ENCODE peak calls at places on chromosomes 1 and 21, in five cellular contexts. O is fibroblast of villous mesenchyme, F is pancreas, R is PC-9, N is GM23338. Z is an unnamed sample.

GRCh38 chr1:98677288-98677687 is 15.8 kb downstream of the SNX7 start:
- DNase-seq in F (no peak), R (no peak), O (peak), N (no peak), Z (peak)

GRCh38 chr21:17610862-17611261 is 1.8 kb downstream of the BTG3 start:
- DNase-seq in N (no peak), F (peak), R (no peak), O (peak), Z (peak)

GRCh38 chr1:36134805-36135339 is 9.8 kb upstream of the COL8A2 start:
- DNase-seq in F (no peak), O (peak), N (peak), R (peak), Z (peak)

GRCh38 chr1:13730751-13731482 is 30.9 kb downstream of the PRDM2 start:
- DNase-seq in O (no peak), R (no peak), N (no peak), F (no peak), Z (no peak)

GRCh38 chr1:77955709-77956108 is 23.2 kb downstream of the FUBP1 start:
- DNase-seq in N (no peak), R (no peak), O (no peak), F (no peak), Z (no peak)

GRCh38 chr1:93678491-93678890 is 3.1 kb downstream of the BCAR3 start:
- DNase-seq in N (no peak), F (no peak), O (peak), R (no peak), Z (no peak)

GRCh38 chr21:17612023-17612564 is 607 bp downstream of the BTG3 start:
- DNase-seq in R (no peak), F (peak), O (peak), N (peak), Z (peak)

GRCh38 chr1:162696286-162696862 is 64.1 kb downstream of the DDR2 start:
- DNase-seq in F (peak), N (peak), R (peak), O (peak), Z (peak)

GRCh38 chr1:227886503-227886961 is 61.2 kb downstream of the WNT9A start:
- DNase-seq in N (peak), F (no peak), O (no peak), R (no peak), Z (no peak)

GRCh38 chr1:24899581-24900485 is 30.2 kb downstream of the RUNX3 start:
- DNase-seq in O (no peak), R (no peak), N (no peak), F (no peak), Z (no peak)

GRCh38 chr1:50697440-50698421 is 262.3 kb downstream of the FAF1 start:
- DNase-seq in N (no peak), F (no peak), R (no peak), O (peak), Z (no peak)

GRCh38 chr1:204377800-204378608 is 18.3 kb upstream of the PLEKHA6 start:
- DNase-seq in F (peak), O (peak), R (peak), N (peak), Z (no peak)

GRCh38 chr1:57707631-57708030 is 283.8 kb upstream of the DAB1 start:
- DNase-seq in F (no peak), N (no peak), O (no peak), R (no peak), Z (no peak)

GRCh38 chr1:30748699-30749401 is 8.7 kb downstream of the LAPTM5 start:
- DNase-seq in N (no peak), F (no peak), R (no peak), O (no peak), Z (peak)

GRCh38 chr1:63721531-63722189 is 52.2 kb upstream of the ROR1 start:
- DNase-seq in O (peak), R (no peak), N (peak), F (no peak), Z (peak)

DNA sequence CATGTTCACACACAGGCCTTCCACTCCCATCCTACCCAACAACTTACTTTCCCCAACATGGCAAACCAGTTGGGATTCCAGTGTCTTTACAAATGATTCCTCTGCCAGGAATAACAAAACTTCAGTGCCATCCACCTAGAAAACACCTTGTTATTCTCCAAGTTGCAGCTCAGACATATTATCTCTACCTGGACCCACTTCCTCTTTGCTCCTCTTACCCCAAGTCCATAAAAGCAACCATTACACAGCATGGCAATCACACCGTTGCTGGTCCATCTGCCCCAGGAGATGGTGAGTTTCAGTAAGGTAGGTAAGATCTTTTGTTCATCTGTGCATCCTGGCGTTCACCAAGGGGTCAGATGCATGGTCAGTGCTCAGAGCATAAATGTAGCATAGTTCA is 66.0 kb upstream of the CSF1 start:
- DNase-seq in R (no peak), O (no peak), F (no peak), N (no peak), Z (no peak)
- H3K4me3 ChIP-seq in R (no peak), O (no peak), F (no peak), N (no peak), Z (no peak)

DNA sequence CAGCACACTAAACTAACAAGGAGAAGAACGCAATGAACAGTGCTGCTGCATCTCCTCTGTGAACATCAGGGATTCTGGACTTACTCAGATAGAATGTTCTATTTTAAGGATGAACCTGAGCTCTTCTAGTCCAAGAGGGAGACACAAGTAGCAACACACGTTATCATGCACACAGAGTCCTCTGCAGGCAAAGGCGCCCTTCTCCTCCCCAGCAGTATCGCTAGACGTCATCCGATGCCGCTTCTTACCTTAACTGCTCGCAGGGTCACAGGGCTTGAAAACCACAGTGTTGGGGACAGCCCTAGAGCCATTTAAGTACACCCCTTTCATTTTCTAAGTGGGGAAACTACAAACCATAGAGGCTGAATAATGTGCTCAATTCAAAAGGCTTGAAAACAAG is 74.5 kb downstream of the HIVEP3 start:
- DNase-seq in N (no peak), O (no peak), F (no peak), R (no peak), Z (no peak)
- TF ChIP-seq CTCF in N (no peak), O (no peak), F (no peak), R (no peak), Z (no peak)

GRCh38 chr21:33127154-33127893 is 57.4 kb downstream of the OLIG1 start:
- DNase-seq in N (peak), O (peak), R (peak), F (peak), Z (peak)
- H3K4me3 ChIP-seq in N (peak), O (peak), R (no peak), F (no peak), Z (peak)

DNA sequence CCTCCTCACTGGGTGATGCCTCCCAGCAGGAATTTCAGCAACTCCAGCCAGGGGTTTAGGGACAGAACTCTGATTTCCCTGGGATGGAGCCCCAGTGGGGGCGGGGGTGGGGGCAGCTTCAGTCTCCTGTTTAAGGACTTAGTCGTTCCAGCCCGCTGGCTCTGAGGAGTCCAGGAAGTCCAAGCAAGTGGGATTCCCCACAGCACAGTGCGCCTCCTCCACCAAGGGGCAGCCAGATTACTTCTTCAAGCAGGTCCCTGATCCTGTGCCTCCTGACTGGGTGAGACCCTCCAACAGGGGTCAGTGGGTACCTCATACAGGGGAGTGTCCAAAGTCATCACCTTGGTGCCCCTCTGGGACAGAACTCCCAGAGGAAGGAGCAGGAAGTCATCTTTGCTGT is 1438.4 kb upstream of the B3GALT2 start:
- DNase-seq in R (no peak), O (no peak), N (no peak), F (no peak), Z (no peak)
- TF ChIP-seq CTCF in R (no peak), O (no peak), N (no peak), F (no peak), Z (no peak)

GRCh38 chr21:15005391-15005790 is 59.4 kb downstream of the NRIP1 start:
- DNase-seq in F (no peak), R (no peak), O (no peak), N (peak), Z (no peak)
- H3K4me3 ChIP-seq in F (no peak), R (no peak), O (no peak), N (no peak), Z (peak)

GRCh38 chr1:45093334-45093733 is 81.3 kb downstream of the UROD start:
- DNase-seq in R (no peak), O (no peak), N (no peak), F (no peak), Z (no peak)
- TF ChIP-seq CTCF in R (no peak), O (no peak), N (no peak), F (no peak), Z (no peak)

GRCh38 chr1:27572019-27572678 is 31.8 kb downstream of the AHDC1 start:
- DNase-seq in R (no peak), N (peak), O (peak), F (no peak), Z (no peak)

GRCh38 chr1:27570823-27571222 is 33.1 kb downstream of the AHDC1 start:
- DNase-seq in N (peak), O (no peak), F (peak), R (peak), Z (no peak)

GRCh38 chr1:27574001-27574781 is 29.8 kb downstream of the AHDC1 start:
- DNase-seq in O (no peak), N (no peak), F (peak), R (no peak), Z (no peak)

GRCh38 chr1:27571439-27572018 is 32.4 kb downstream of the AHDC1 start:
- DNase-seq in N (peak), O (no peak), F (peak), R (no peak), Z (no peak)

DNA sequence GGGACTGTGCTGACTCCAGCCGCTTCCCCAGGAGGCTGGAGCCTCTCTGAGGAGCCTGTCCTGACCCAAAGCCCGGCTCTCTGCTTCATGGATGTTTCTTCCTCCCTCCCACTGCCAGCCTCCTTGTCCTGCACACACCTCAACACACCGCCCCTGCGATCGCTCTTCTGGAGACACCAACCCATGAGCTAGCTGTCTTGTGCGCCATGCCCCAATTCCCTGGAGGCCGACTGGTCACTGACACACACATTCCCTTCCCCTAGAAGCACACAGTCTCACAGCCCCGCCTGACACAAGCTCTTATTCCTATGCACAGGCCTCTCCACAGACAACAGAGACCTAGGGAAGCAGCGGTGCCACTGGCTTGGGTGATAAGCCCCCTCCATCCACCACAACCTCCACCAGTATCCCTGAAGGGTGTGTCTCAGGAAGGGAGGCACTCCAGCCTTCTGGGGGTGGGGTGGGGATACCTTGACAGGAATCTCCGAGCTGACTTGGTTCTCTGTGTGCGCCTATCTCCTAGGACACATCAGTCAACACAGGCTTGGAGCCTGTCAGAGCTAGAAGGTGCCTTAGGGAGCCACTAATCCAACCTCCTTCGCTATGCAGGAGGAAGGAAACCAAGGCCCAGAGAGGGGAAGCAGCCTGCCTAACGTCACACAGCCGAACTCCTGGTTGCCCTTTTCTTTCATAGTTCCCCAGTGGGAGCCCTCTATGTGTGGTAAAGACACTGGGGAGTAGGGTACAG is 31.1 kb downstream of the AHDC1 start:
- DNase-seq in N (no peak), R (no peak), O (peak), F (peak), Z (peak)
- H3K4me3 ChIP-seq in N (peak), R (no peak), O (no peak), F (no peak), Z (no peak)

GRCh38 chr1:41762251-41762650 is 156.5 kb downstream of the HIVEP3 start:
- DNase-seq in N (no peak), O (no peak), F (no peak), R (no peak), Z (no peak)
- TF ChIP-seq CTCF in N (no peak), O (no peak), F (no peak), R (no peak), Z (no peak)

DNA sequence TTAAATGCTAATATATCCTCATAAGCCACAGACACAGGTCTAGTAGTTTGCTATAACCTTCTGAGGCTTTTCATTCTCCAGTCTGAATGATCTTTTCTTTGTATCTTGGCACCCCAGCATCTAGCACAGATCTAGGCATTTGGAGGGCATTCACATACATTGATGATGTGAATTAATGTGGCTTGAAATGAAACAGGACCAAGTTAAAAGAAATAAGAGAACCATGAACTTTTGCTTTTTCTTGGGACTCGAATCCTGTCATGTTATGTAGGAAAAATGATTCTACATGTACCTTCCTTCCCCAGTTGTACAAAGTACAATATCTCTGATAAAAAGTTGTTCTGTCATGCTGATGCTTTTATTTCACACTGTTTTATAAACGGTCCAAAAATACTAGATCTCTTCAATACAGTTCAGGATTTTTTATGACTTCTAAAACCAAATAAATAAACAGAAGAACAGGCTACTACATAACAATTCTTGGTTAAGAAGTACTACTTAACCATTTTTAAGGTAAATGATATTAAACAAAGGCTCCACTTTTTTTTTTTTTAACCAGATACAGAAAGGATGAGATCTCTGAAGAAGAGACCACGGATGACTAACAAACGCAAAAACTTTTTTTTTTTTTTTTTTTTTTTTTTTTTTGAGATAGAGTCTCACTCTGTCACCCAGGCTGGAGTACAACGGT is 3.0 kb downstream of the SORT1 start:
- DNase-seq in R (no peak), N (no peak), F (no peak), O (no peak), Z (no peak)
- H3K4me3 ChIP-seq in R (no peak), N (no peak), F (no peak), O (no peak), Z (no peak)